ENCODE peak calls at places on chromosomes 5 and 9, in eight cellular contexts. Z, P, V, S, L, Q, H and O are unnamed samples.

GRCh38 chr5:122126711-122127385 is 2.5 kb upstream of the ZNF474 start:
- DNase-seq in Z (peak; percentile 30), P (no peak), V (no peak), S (peak; percentile 65), L (no peak), Q (no peak), H (no peak), O (no peak)

GRCh38 chr5:39057745-39058144 is 16.5 kb downstream of the RICTOR start:
- DNase-seq in Z (no peak), P (no peak), V (no peak), S (no peak), L (no peak), Q (no peak), H (no peak), O (no peak)

GRCh38 chr5:7321724-7322123 is 74.2 kb upstream of the ADCY2 start:
- DNase-seq in Z (no peak), P (no peak), V (no peak), S (peak; percentile 94), L (no peak), Q (no peak), H (no peak), O (no peak)

GRCh38 chr9:131092548-131093440 is 3.5 kb upstream of the AIF1L start:
- DNase-seq in Z (no peak), P (no peak), V (no peak), S (no peak), L (no peak), Q (peak; percentile 81), H (no peak), O (no peak)

GRCh38 chr9:115170674-115171073 is 52.7 kb upstream of the TNC start:
- DNase-seq in Z (peak; percentile 52), P (peak; percentile 45), V (no peak), S (peak; percentile 83), L (no peak), Q (peak; percentile 18), H (no peak), O (no peak)

GRCh38 chr5:160310910-160311295 is 1.5 kb downstream of the CCNJL start:
- DNase-seq in Z (no peak), P (no peak), V (no peak), S (no peak), L (no peak), Q (no peak), H (no peak), O (no peak)

GRCh38 chr9:135526089-135526729 is 5.0 kb downstream of the LCN1 start:
- DNase-seq in Z (no peak), P (no peak), V (no peak), S (no peak), L (no peak), Q (no peak), H (no peak), O (no peak)

GRCh38 chr5:122119205-122119604 is 10.1 kb upstream of the ZNF474 start:
- DNase-seq in Z (no peak), P (no peak), V (no peak), S (no peak), L (no peak), Q (no peak), H (no peak), O (no peak)

GRCh38 chr5:42948961-42949347 is 91.2 kb downstream of the ANXA2R start:
- DNase-seq in Z (no peak), P (no peak), V (no peak), S (no peak), L (no peak), Q (no peak), H (no peak), O (no peak)
- H3K4me3 ChIP-seq in Z (peak overlapping the region; percentile 28), P (peak overlapping the region; percentile 37), V (no peak overlapping the region), S (peak overlapping the region; percentile 66), L (peak overlapping the region; percentile 82), Q (peak overlapping the region; percentile 55), H (peak overlapping the region; percentile 61), O (no peak overlapping the region)

GRCh38 chr9:85112376-85112775 is 442.8 kb downstream of the NTRK2 start:
- DNase-seq in Z (no peak), P (no peak), V (no peak), S (no peak), L (no peak), Q (no peak), H (no peak), O (no peak)

GRCh38 chr9:85108806-85109205 is 439.3 kb downstream of the NTRK2 start:
- DNase-seq in Z (no peak), P (no peak), V (no peak), S (no peak), L (no peak), Q (no peak), H (no peak), O (no peak)

GRCh38 chr9:85112933-85113418 is 443.4 kb downstream of the NTRK2 start:
- DNase-seq in Z (no peak), P (no peak), V (no peak), S (no peak), L (no peak), Q (no peak), H (no peak), O (no peak)

DNA sequence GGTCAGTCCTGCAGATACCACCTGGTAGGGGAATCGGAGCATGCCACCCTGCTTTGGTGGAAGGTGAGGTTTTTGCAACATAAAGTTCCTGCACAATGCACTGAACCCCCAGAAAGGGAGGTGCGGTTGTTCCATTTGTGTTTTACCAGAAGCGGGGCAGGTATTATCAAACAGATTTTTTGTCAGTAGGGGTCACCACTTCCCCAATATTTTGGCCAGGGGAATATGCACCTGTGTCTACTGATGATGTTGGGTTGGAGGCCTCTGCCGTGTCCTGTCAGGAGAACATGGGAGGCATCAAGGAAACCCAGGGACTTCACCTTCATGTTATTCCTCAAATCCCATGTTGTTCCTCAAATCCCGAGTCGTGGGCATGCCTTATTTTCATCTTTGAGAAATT is 438.7 kb downstream of the NTRK2 start:
- DNase-seq in Z (no peak), P (no peak), V (no peak), S (no peak), L (no peak), Q (no peak), H (no peak), O (no peak)
- TF ChIP-seq CTCF in Z (no peak), P (no peak), V (no peak), S (no peak), L (no peak), Q (no peak), H (no peak), O (no peak)

GRCh38 chr9:129570450-129571297 is 50.2 kb downstream of the C9orf50 start:
- DNase-seq in Z (peak; percentile 90), P (peak; percentile 95), V (peak; percentile 62), S (peak; percentile 90), L (peak; percentile 49), Q (peak; percentile 77), H (peak; percentile 57), O (no peak)

GRCh38 chr9:129567842-129568559 is 52.9 kb downstream of the C9orf50 start:
- DNase-seq in Z (peak; percentile 70), P (peak; percentile 92), V (peak; percentile 37), S (peak; percentile 85), L (no peak), Q (peak; percentile 82), H (no peak), O (no peak)

GRCh38 chr9:129568560-129569505 is 52.1 kb downstream of the C9orf50 start:
- DNase-seq in Z (no peak), P (peak; percentile 78), V (peak; percentile 68), S (peak; percentile 61), L (no peak), Q (peak; percentile 54), H (peak; percentile 71), O (no peak)

GRCh38 chr9:129571298-129572051 is 49.4 kb downstream of the C9orf50 start:
- DNase-seq in Z (no peak), P (peak; percentile 38), V (no peak), S (no peak), L (no peak), Q (no peak), H (no peak), O (no peak)

DNA sequence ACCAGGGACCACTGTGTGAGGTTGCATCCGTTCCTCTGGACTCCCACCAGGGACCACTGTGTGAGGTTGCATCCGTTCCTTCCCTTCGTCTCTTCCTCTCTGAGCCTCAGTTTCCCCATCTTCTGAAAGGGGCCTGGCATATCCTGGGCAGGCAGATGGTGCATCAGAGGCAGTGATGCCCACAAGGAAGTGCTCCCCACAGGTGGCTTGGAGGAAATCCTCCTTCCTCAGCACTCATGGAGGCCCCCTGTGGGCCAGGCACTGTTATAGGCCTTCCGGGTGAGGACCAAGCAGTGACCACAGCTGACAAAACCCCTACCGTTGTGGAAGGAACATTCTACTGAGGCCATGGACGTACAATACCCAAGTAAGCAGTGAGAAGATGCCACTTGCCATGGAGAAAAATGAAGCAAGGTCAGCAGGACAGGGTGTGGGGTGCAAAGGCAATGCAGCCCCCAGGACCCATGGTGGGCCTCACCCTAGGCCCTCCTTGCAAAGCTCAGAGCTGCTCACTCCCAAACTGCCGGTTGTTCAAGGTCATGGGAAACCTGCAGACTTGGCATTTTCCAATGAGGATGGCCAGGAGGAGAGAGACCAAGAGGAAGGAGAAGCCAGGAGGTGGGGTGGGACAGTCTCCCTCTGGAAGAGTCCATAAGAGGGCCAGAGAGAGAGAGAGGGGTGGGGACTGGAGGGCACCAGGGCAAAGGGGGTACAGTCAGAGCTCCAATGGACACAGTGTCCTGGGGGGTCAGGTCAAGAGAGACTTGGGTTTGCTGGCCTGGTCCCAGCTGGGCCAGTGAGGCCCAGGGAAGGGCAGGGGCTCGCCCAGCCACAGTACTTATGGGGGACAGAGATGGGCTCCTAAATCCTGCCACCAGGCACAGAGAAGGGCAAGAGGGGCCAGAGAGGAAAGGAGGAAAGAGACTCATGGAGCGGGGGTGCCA is 51.1 kb downstream of the C9orf50 start:
- DNase-seq in Z (peak; percentile 36), P (peak; percentile 90), V (peak; percentile 63), S (peak; percentile 52), L (no peak), Q (peak; percentile 52), H (no peak), O (no peak)
- H3K4me3 ChIP-seq in Z (no peak overlapping the region), P (no peak overlapping the region), V (no peak overlapping the region), S (no peak overlapping the region), L (peak overlapping the region; percentile 88), Q (peak overlapping the region; percentile 1), H (peak overlapping the region; percentile 54), O (no peak overlapping the region)

GRCh38 chr9:89319015-89319905 is 960 bp downstream of the SECISBP2 start:
- DNase-seq in Z (no peak), P (no peak), V (no peak), S (peak; percentile 18), L (no peak), Q (no peak), H (no peak), O (no peak)

GRCh38 chr9:89315482-89315881 is 2.8 kb upstream of the SECISBP2 start:
- DNase-seq in Z (no peak), P (no peak), V (no peak), S (no peak), L (no peak), Q (no peak), H (no peak), O (no peak)

GRCh38 chr9:89314955-89315354 is 3.3 kb upstream of the SECISBP2 start:
- DNase-seq in Z (no peak), P (no peak), V (no peak), S (peak; percentile 5), L (no peak), Q (no peak), H (no peak), O (no peak)

GRCh38 chr9:89317282-89317681 is 1.0 kb upstream of the SECISBP2 start:
- DNase-seq in Z (no peak), P (no peak), V (no peak), S (no peak), L (no peak), Q (no peak), H (no peak), O (no peak)

DNA sequence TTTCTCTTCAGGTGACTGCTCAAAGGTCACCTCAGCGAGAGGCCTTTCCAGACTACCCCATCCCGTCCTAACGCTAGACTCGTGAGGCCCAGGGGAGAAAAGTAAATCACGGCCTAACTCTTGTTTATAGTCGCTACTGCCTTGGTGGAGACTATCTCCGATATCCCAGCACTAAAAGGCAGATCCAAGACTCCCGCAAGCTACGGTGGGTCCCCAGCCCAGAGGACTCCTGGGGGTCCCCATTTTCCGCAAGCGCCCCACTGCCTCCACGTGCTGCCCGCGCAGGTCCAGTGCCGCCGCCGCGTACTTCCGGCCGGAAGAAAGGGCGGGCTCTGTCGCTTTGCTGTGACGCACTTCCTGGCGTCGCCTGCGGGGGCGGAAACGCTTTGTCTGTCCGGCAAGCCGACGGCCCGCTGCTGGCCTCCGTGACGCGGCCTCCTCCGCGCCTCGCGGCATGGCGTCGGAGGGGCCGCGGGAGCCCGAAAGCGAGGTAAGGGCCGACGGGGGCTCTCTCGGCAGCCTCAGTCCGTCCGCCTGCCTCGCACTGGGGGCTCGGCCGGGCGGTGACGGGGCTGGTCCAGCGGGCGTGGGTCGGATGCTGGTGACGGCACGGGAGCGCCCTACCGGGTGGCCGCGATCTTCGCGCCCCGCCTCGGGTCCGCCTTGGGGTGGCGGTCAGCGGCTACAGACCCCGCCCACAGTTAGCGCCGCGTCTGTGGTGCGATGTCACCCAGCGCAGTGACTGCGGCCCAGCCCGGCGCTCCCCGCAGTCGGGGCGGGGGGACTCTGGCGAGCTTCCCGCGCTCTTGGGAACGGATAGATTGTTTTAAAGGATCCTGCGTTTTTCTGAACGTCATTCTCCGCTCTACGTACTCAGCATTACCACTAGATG is at the start of gene SECISBP2:
- DNase-seq in Z (peak; percentile 97), P (peak; percentile 96), V (peak; percentile 96), S (peak; percentile 99), L (peak; percentile 83), Q (peak; percentile 99), H (peak; percentile 97), O (peak; percentile 83)
- TF ChIP-seq CTCF in Z (peak; percentile 88), P (peak; percentile 80), V (no peak), S (peak; percentile 72), L (peak; percentile 63), Q (peak; percentile 74), H (no peak), O (no peak)